ENCODE peak calls at places on chromosomes 7 and 10, in four cellular contexts. R, J, H and Y are unnamed samples.

GRCh38 chr7:94047965-94048364 is 43.8 kb upstream of the BET1 start:
- DNase-seq in H (no peak), J (no peak), R (no peak), Y (no peak)

GRCh38 chr7:155643804-155644177 is 670 bp upstream of the RBM33 start:
- DNase-seq in H (no peak), R (no peak), J (no peak), Y (no peak)

GRCh38 chr10:118594392-118595063 is 920 bp downstream of the PRLHR start:
- DNase-seq in H (peak), J (no peak), R (no peak), Y (peak)

GRCh38 chr7:157827045-157827862 is 490.4 kb downstream of the DNAJB6 start:
- DNase-seq in J (no peak), H (no peak), R (no peak), Y (no peak)

GRCh38 chr7:132435016-132435990 is 141.0 kb downstream of the PLXNA4 start:
- DNase-seq in R (no peak), J (no peak), H (no peak), Y (peak)

GRCh38 chr10:99382181-99382580 is 48.2 kb downstream of the GOT1 start:
- DNase-seq in J (no peak), H (no peak), R (no peak), Y (no peak)

GRCh38 chr7:137081694-137082093 is 213.2 kb downstream of the CHRM2 start:
- DNase-seq in J (no peak), R (no peak), H (no peak), Y (peak)

GRCh38 chr7:139297795-139298194 is 43.3 kb upstream of the FMC1 start:
- DNase-seq in J (no peak), H (no peak), R (peak), Y (no peak)

GRCh38 chr7:40716052-40716451 is 581.2 kb downstream of the SUGCT start:
- DNase-seq in J (no peak), R (no peak), H (no peak), Y (no peak)

GRCh38 chr10:30553625-30554442 is 75.7 kb downstream of the LYZL2 start:
- DNase-seq in H (no peak), J (no peak), R (peak), Y (no peak)

GRCh38 chr7:151674161-151674920 is 154.6 kb upstream of the RHEB start:
- DNase-seq in H (no peak), R (no peak), J (no peak), Y (no peak)

GRCh38 chr7:85749715-85750453 is 563.0 kb upstream of the SEMA3D start:
- DNase-seq in J (no peak), H (no peak), R (no peak), Y (no peak)

GRCh38 chr10:62380002-62380401 is 5.8 kb downstream of the ZNF365 start:
- DNase-seq in J (no peak), H (no peak), R (peak), Y (no peak)

GRCh38 chr7:4436361-4436899 is 245.7 kb upstream of the FOXK1 start:
- DNase-seq in H (no peak), R (peak), J (no peak), Y (no peak)

GRCh38 chr7:105389090-105389650 is 449 bp upstream of the SRPK2 start:
- DNase-seq in H (no peak), J (no peak), R (peak), Y (no peak)

GRCh38 chr7:159056722-159057121 is 87.9 kb downstream of the VIPR2 start:
- DNase-seq in H (no peak), R (no peak), J (no peak), Y (no peak)

GRCh38 chr10:112782176-112782907 is 167.7 kb upstream of the TCF7L2 start:
- DNase-seq in H (no peak), J (no peak), R (no peak), Y (no peak)

GRCh38 chr10:114653926-114654325 is 4.1 kb downstream of the ABLIM1 start:
- DNase-seq in H (no peak), R (no peak), J (no peak), Y (no peak)

DNA sequence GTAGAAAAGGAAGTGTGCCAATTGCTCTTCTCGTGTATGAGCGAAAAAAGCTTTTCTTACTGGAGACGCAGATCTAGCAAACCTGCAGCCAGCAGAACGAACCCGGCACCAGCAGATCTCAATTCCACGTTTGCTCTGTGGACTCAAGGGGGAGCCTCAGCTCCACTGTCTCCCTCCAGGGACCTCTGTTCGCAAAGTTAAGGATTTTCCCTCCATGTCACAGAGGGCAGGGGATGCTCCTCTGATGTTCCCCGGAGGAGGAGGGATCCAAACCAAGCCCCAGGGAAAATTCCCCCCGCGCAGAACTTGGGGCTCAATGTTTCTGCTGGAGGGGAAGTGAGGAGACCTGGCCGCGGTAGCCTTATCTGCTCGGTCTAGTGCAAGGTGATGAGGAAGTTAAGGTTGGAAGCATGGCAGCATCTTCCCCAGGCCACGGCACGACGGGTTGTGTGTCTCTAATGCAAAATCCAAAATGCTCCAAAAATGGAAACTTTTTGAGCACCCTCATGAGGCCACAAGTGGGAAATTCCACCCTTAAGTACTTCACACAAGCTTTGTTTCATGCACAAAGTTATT is 9.0 kb downstream of the IQCE start:
- DNase-seq in J (no peak), R (peak), H (peak), Y (peak)
- TF ChIP-seq TCF12 in J (no peak), R (no peak), H (no peak), Y (no peak)

GRCh38 chr10:28708921-28709461 is 31.7 kb downstream of the BAMBI start:
- DNase-seq in J (no peak), H (no peak), R (no peak), Y (no peak)
- TF ChIP-seq TCF12 in J (no peak), H (no peak), R (no peak), Y (no peak)

GRCh38 chr7:116197355-116197754 is 13.0 kb upstream of the TES start:
- DNase-seq in R (no peak), J (no peak), H (no peak), Y (no peak)

GRCh38 chr7:116193329-116194087 is 16.8 kb upstream of the TES start:
- DNase-seq in R (no peak), J (no peak), H (no peak), Y (no peak)

GRCh38 chr7:116195451-116195850 is 14.9 kb upstream of the TES start:
- DNase-seq in J (no peak), R (no peak), H (no peak), Y (no peak)

GRCh38 chr7:116196947-116197346 is 13.4 kb upstream of the TES start:
- DNase-seq in J (no peak), R (no peak), H (no peak), Y (no peak)

DNA sequence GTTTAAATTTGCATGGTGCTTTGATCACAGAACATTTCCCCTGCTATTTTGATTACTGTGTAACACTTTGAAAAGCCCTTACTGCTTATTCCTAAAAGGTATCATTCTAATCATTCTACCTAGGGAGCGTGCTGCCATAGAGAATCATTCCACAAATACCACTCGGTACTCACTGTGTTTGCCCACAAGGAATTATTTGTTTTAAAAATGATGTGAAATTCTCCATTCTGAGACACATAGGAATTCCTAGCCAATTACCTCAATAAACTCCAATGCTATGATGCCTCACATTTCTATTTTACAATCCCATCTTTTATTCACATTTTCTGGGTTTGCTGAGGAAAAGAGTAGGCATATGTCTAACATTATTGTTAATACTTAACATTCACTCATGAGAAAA is 16.2 kb upstream of the TES start:
- DNase-seq in R (no peak), J (no peak), H (no peak), Y (no peak)
- TF ChIP-seq TCF12 in R (no peak), J (no peak), H (no peak), Y (no peak)

GRCh38 chr10:51397695-51398094 is 301.7 kb downstream of the CSTF2T start:
- DNase-seq in R (no peak), J (no peak), H (no peak), Y (no peak)

GRCh38 chr10:51403522-51403921 is 295.9 kb downstream of the CSTF2T start:
- DNase-seq in H (no peak), J (no peak), R (no peak), Y (no peak)

GRCh38 chr10:51397244-51397643 is 302.2 kb downstream of the CSTF2T start:
- DNase-seq in J (no peak), R (no peak), H (no peak), Y (no peak)

GRCh38 chr10:51400354-51401096 is 298.9 kb downstream of the CSTF2T start:
- DNase-seq in R (no peak), H (no peak), J (no peak), Y (no peak)

DNA sequence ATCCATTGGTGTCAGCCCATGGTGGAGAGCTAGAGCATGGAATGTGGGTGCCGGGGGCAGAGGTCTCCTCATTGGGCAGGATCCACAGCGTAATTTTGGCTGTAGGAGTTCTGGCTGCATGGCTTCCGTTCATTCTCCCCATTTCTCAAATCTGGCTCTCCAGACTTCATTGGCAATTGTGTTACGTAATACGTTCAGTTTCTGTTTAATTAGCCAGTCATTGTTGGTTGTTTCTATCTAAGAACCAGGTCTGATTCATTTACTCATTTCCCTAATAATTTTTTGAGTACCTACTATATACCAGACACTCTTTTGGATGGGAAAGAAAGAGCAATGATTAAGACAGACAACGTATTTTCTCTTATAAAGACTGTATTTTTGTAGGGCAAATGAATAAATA is 299.6 kb downstream of the CSTF2T start:
- DNase-seq in R (no peak), J (no peak), H (no peak), Y (no peak)
- TF ChIP-seq TCF12 in R (no peak), J (no peak), H (no peak), Y (no peak)

DNA sequence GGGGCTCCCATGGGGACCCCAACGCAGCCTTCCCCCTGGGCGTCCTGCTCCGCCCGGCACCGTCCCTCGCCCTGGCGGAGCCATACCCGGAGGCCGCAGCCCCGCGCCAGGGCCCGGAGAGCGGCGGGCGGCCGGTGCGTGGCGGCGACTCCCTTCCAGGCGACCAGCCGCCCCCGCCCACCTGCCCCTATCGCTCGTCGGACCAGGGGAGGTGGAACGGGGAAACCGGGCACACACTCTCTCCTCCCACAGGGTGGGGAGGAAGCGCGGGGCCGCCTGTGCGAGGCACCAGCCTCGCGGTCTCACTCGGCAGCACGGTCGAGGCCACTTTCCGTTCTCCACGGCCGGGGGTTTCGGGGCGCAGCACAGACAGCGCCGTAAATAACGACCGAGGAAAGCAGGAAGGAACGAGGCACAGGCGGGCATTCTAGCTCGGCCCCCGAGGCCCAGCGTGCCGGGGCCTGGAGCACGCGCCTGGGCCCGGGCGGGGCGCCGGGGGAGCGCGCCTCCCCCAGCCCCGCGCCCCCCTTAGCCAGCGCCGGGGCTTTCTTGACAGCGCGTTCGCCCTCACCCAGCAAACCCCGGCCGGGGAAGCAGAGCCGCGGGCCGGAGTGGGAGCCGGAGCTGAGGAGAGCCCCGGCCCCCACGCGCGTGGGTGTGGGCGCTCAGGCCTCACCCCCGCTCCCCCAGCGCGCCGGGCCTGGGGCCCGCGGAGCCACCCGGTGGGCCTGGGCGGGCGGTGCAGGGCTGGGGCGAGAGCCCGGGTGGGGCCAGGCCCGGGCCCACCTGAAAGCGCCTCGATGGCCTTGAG is 936 bp downstream of the IGF2BP3 start:
- DNase-seq in J (no peak), H (no peak), R (no peak), Y (peak)
- TF ChIP-seq TCF12 in J (no peak), H (no peak), R (no peak), Y (no peak)

DNA sequence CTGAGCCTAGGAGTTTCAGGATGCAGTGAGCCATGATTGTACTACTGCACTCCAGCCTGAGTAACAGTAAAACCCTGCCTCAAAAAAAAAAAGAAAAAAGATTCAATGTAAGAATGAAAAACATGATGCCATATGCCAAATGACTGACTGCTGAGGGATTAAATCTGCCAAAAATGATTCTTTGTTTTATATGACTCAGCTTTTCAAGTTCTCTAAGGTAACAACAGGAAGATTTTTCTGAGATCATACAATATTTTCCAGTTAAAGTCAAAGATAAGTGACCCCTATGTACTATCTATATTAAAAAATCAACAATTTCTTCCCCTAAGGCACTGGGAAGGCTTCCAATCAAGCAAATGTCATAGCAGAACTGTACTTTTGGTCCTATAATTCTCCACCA is 271.2 kb upstream of the IMMP2L start:
- DNase-seq in H (no peak), R (no peak), J (no peak), Y (no peak)
- TF ChIP-seq TCF12 in H (no peak), R (no peak), J (no peak), Y (peak)

GRCh38 chr10:46550076-46550790 is 6.2 kb downstream of the GPRIN2 start:
- DNase-seq in R (no peak), J (no peak), H (no peak), Y (peak)
- TF ChIP-seq TCF12 in R (no peak), J (no peak), H (no peak), Y (no peak)

GRCh38 chr7:111429781-111430180 is 132.5 kb downstream of the IMMP2L start:
- DNase-seq in R (no peak), J (no peak), H (no peak), Y (no peak)

GRCh38 chr7:111424768-111425167 is 137.5 kb downstream of the IMMP2L start:
- DNase-seq in H (no peak), J (no peak), R (peak), Y (no peak)
- TF ChIP-seq TCF12 in H (no peak), J (no peak), R (no peak), Y (peak)

GRCh38 chr10:79128241-79128922 is 59.6 kb downstream of the ZMIZ1 start:
- DNase-seq in J (no peak), R (no peak), H (no peak), Y (no peak)

GRCh38 chr10:79126351-79126750 is 57.6 kb downstream of the ZMIZ1 start:
- DNase-seq in R (no peak), H (no peak), J (no peak), Y (no peak)

GRCh38 chr10:79129361-79129997 is 60.7 kb downstream of the ZMIZ1 start:
- DNase-seq in H (peak), J (no peak), R (peak), Y (peak)

GRCh38 chr10:79128923-79129305 is 60.1 kb downstream of the ZMIZ1 start:
- DNase-seq in J (no peak), H (no peak), R (no peak), Y (peak)

DNA sequence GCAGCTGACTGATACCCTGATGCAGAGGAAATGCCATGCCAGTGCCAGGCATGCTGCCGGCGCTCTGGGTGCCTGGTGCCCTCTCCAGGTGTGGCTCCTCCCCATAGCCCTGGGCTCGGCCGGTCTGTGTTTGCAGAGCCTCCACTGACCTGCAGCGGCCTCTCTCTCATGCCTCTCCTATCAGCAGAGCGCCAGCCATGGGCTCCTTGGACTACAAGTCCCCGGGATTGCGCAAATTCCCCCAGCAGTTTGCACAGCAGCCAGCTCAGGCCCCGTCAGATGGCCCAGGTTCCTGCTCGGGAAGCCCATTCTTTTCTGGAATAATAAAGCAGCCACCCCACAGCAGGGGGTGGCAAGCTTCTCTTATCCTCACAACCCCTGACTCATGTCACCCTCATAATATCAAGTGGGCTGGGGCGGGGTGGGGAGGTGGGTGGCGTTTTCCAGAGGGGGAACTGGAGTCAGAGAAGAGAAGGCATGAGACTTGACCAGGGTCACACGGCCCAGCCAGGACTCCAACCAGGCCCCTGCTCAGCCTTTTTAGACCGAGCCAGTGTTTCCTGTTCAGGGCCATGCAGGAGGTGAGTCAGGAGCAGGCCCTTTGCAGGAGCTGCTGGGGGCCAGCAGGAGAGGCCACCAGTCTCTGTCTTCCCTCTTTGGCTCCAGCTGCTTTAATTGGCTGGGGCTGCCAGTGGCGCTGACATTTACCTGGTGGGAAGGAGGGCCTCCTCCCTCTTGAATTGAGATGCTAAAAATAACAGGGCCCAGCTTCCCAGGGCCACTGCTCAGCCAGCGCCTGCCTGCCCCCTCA is 58.6 kb downstream of the ZMIZ1 start:
- DNase-seq in H (peak), J (no peak), R (peak), Y (no peak)
- TF ChIP-seq TCF12 in H (no peak), J (no peak), R (no peak), Y (no peak)